ENCODE peak calls at places on chromosomes 6 and 20, in nine cellular contexts. W is fibroblast of lung, Y is GM03348, S is COR-L47, C is nucleus accumbens, I is lung, U is GM13976, O is EL, A is NCI-H2081. N is an unnamed sample.

GRCh38 chr20:60407011-60407771 is 449.0 kb downstream of the CDH26 start:
- DNase-seq in A (no peak), I (no peak), S (no peak), C (no peak), O (no peak), W (no peak), Y (no peak), U (no peak), N (no peak)

GRCh38 chr20:62876826-62877728 is 15.5 kb upstream of the TCFL5 start:
- DNase-seq in W (no peak), A (no peak), I (peak; percentile 51), O (no peak), C (no peak), Y (no peak), S (no peak), U (no peak), N (no peak)

GRCh38 chr6:42175860-42176259 is 2.7 kb downstream of the GUCA1A start:
- DNase-seq in O (no peak), C (no peak), S (no peak), A (no peak), I (no peak), W (no peak), U (no peak), Y (no peak), N (no peak)

GRCh38 chr6:33962186-33962585 is 158.4 kb upstream of the MLN start:
- DNase-seq in U (no peak), W (peak; percentile 17), S (no peak), O (peak; percentile 48), C (no peak), I (no peak), A (no peak), Y (peak; percentile 84), N (peak; percentile 68)

GRCh38 chr20:2405693-2406065 is 25.0 kb downstream of the TGM6 start:
- DNase-seq in C (no peak), W (no peak), I (no peak), U (no peak), Y (no peak), A (no peak), O (no peak), S (no peak), N (no peak)

GRCh38 chr6:154448448-154449096 is 61.9 kb downstream of the CNKSR3 start:
- DNase-seq in Y (peak; percentile 77), C (no peak), U (no peak), A (peak; percentile 75), W (peak; percentile 94), I (no peak), O (peak; percentile 88), S (no peak), N (peak; percentile 83)

GRCh38 chr6:18488526-18489270 is 101.5 kb downstream of the RNF144B start:
- DNase-seq in A (no peak), I (no peak), U (no peak), O (peak; percentile 17), C (no peak), W (peak; percentile 90), Y (no peak), S (no peak), N (no peak)

GRCh38 chr6:105304366-105304765 is 98.5 kb downstream of the PREP start:
- DNase-seq in O (no peak), C (no peak), Y (no peak), W (no peak), I (no peak), A (no peak), U (no peak), S (no peak), N (no peak)

GRCh38 chr6:149031545-149032317 is 284.9 kb downstream of the UST start:
- DNase-seq in A (no peak), I (no peak), C (no peak), O (peak; percentile 98), W (peak; percentile 96), S (no peak), Y (peak; percentile 87), U (no peak), N (peak; percentile 97)

GRCh38 chr6:111603648-111604047 is 2.0 kb downstream of the TRAF3IP2 start:
- DNase-seq in O (peak; percentile 23), I (no peak), C (no peak), A (no peak), Y (no peak), W (peak; percentile 48), S (no peak), U (no peak), N (no peak)

GRCh38 chr6:1594495-1595200 is 15.1 kb upstream of the FOXC1 start:
- DNase-seq in W (no peak), S (no peak), C (no peak), O (no peak), U (no peak), A (no peak), I (no peak), Y (no peak), N (no peak)

GRCh38 chr6:53363341-53364079 is 14.8 kb upstream of the ELOVL5 start:
- DNase-seq in U (no peak), S (no peak), I (no peak), A (no peak), O (no peak), Y (no peak), C (no peak), W (no peak), N (no peak)

GRCh38 chr6:537114-537513 is 119.8 kb downstream of the HUS1B start:
- DNase-seq in W (no peak), I (no peak), Y (no peak), C (no peak), O (no peak), U (no peak), A (no peak), S (no peak), N (no peak)

GRCh38 chr6:53043626-53044025 is 21.6 kb upstream of the FBXO9 start:
- DNase-seq in U (no peak), I (no peak), S (no peak), A (no peak), Y (peak; percentile 77), O (peak; percentile 90), W (peak; percentile 86), C (no peak), N (peak; percentile 78)

GRCh38 chr6:162485464-162485863 is 242.1 kb downstream of the PRKN start:
- DNase-seq in A (no peak), W (no peak), S (no peak), Y (no peak), I (no peak), C (no peak), O (no peak), U (no peak), N (no peak)

GRCh38 chr20:23924751-23925150 is 45.2 kb upstream of the CST5 start:
- DNase-seq in I (no peak), O (no peak), U (no peak), W (no peak), Y (no peak), C (no peak), A (no peak), S (no peak), N (no peak)

GRCh38 chr6:2579789-2580570 is 170.7 kb downstream of the MYLK4 start:
- DNase-seq in W (peak; percentile 6), A (no peak), U (no peak), I (no peak), C (no peak), S (no peak), Y (no peak), O (no peak), N (no peak)